ENCODE peak calls at places on chromosomes 16 and 17, in seven cellular contexts. One of them, this sample, is unnamed.

GRCh38 chr16:4314532-4315184 is 1.2 kb upstream of the GLIS2 start:
- DNase-seq in AG04450: no peak
- DNase-seq in fibroblast of lung: peak; percentile 52
- DNase-seq in uterus: no peak
- DNase-seq in HCT116: peak; percentile 70
- DNase-seq in CD4-positive, CD25-positive, alpha-beta regulatory T cell: peak; percentile 50
- DNase-seq in thoracic aorta: no peak
- DNase-seq in this sample: no peak

GRCh38 chr16:87527055-87527724 is 34.4 kb upstream of the ZCCHC14 start:
- DNase-seq in uterus: no peak
- DNase-seq in HCT116: no peak
- DNase-seq in AG04450: no peak
- DNase-seq in CD4-positive, CD25-positive, alpha-beta regulatory T cell: no peak
- DNase-seq in thoracic aorta: no peak
- DNase-seq in fibroblast of lung: no peak
- DNase-seq in this sample: no peak

GRCh38 chr17:34764716-34765115 is 185.3 kb downstream of the TMEM132E start:
- DNase-seq in HCT116: no peak
- DNase-seq in AG04450: no peak
- DNase-seq in fibroblast of lung: no peak
- DNase-seq in CD4-positive, CD25-positive, alpha-beta regulatory T cell: no peak
- DNase-seq in thoracic aorta: no peak
- DNase-seq in uterus: no peak
- DNase-seq in this sample: no peak

GRCh38 chr16:51898872-51899271 is 648.1 kb downstream of the TOX3 start:
- DNase-seq in thoracic aorta: no peak
- DNase-seq in uterus: no peak
- DNase-seq in fibroblast of lung: no peak
- DNase-seq in CD4-positive, CD25-positive, alpha-beta regulatory T cell: no peak
- DNase-seq in HCT116: no peak
- DNase-seq in AG04450: no peak
- DNase-seq in this sample: no peak

GRCh38 chr16:75273054-75273925 is 21.9 kb upstream of the BCAR1 start:
- DNase-seq in HCT116: no peak
- DNase-seq in uterus: no peak
- DNase-seq in thoracic aorta: no peak
- DNase-seq in AG04450: no peak
- DNase-seq in CD4-positive, CD25-positive, alpha-beta regulatory T cell: no peak
- DNase-seq in fibroblast of lung: peak; percentile 31
- DNase-seq in this sample: no peak

GRCh38 chr16:58197314-58198012 is 443 bp downstream of the CSNK2A2 start:
- DNase-seq in AG04450: no peak
- DNase-seq in uterus: no peak
- DNase-seq in thoracic aorta: no peak
- DNase-seq in fibroblast of lung: no peak
- DNase-seq in HCT116: no peak
- DNase-seq in CD4-positive, CD25-positive, alpha-beta regulatory T cell: no peak
- DNase-seq in this sample: no peak

GRCh38 chr16:80682435-80683070 is 121.8 kb downstream of the CDYL2 start:
- DNase-seq in fibroblast of lung: peak; percentile 83
- DNase-seq in HCT116: no peak
- DNase-seq in thoracic aorta: no peak
- DNase-seq in AG04450: peak; percentile 82
- DNase-seq in uterus: no peak
- DNase-seq in CD4-positive, CD25-positive, alpha-beta regulatory T cell: no peak
- DNase-seq in this sample: no peak

GRCh38 chr17:16991349-16992009 is 19.6 kb upstream of the TNFRSF13B start:
- DNase-seq in CD4-positive, CD25-positive, alpha-beta regulatory T cell: peak; percentile 82
- DNase-seq in AG04450: peak; percentile 11
- DNase-seq in fibroblast of lung: peak; percentile 59
- DNase-seq in uterus: peak; percentile 63
- DNase-seq in thoracic aorta: no peak
- DNase-seq in HCT116: peak; percentile 57
- DNase-seq in this sample: no peak

GRCh38 chr17:79034931-79035485 is 11.0 kb downstream of the C1QTNF1 start:
- DNase-seq in CD4-positive, CD25-positive, alpha-beta regulatory T cell: no peak
- DNase-seq in fibroblast of lung: no peak
- DNase-seq in uterus: peak; percentile 3
- DNase-seq in HCT116: no peak
- DNase-seq in thoracic aorta: no peak
- DNase-seq in AG04450: no peak
- DNase-seq in this sample: no peak

GRCh38 chr17:79036609-79037008 is 12.6 kb downstream of the C1QTNF1 start:
- DNase-seq in AG04450: peak; percentile 78
- DNase-seq in fibroblast of lung: peak; percentile 92
- DNase-seq in CD4-positive, CD25-positive, alpha-beta regulatory T cell: no peak
- DNase-seq in uterus: peak; percentile 8
- DNase-seq in thoracic aorta: no peak
- DNase-seq in HCT116: no peak
- DNase-seq in this sample: no peak

GRCh38 chr17:79033741-79034501 is 10.0 kb downstream of the C1QTNF1 start:
- DNase-seq in AG04450: no peak
- DNase-seq in HCT116: no peak
- DNase-seq in fibroblast of lung: peak; percentile 56
- DNase-seq in CD4-positive, CD25-positive, alpha-beta regulatory T cell: no peak
- DNase-seq in uterus: peak; percentile 29
- DNase-seq in thoracic aorta: no peak
- DNase-seq in this sample: no peak

GRCh38 chr17:79035686-79036085 is 11.7 kb downstream of the C1QTNF1 start:
- DNase-seq in CD4-positive, CD25-positive, alpha-beta regulatory T cell: no peak
- DNase-seq in fibroblast of lung: no peak
- DNase-seq in AG04450: no peak
- DNase-seq in thoracic aorta: no peak
- DNase-seq in HCT116: no peak
- DNase-seq in uterus: no peak
- DNase-seq in this sample: no peak

DNA sequence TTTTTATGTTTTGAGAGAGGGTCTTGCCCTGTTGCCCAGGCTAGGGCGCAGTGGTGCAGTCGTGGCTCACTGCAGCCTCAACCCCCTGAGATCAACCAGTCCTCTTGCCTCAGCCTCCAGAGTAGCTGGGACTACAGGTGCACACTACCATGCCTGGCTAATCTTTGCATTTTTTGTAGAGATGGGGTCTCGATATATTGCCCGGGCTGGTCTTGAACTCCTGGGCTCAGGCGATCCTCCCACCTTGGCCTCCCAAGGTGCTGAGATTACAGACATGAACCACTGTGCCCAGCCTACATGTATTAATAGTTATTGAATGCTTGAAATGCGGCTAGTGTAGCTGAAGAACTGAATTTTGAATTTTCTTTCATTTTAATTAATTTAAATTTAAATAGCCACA is 12.2 kb downstream of the C1QTNF1 start:
- DNase-seq in uterus: no peak
- DNase-seq in fibroblast of lung: no peak
- DNase-seq in AG04450: no peak
- DNase-seq in HCT116: no peak
- DNase-seq in CD4-positive, CD25-positive, alpha-beta regulatory T cell: no peak
- DNase-seq in thoracic aorta: no peak
- DNase-seq in this sample: no peak
- H3K27ac ChIP-seq in uterus: no peak overlapping the region
- H3K27ac ChIP-seq in fibroblast of lung: peak overlapping the region; percentile 13
- H3K27ac ChIP-seq in AG04450: peak overlapping the region; percentile 49
- H3K27ac ChIP-seq in HCT116: no peak overlapping the region
- H3K27ac ChIP-seq in CD4-positive, CD25-positive, alpha-beta regulatory T cell: no peak overlapping the region
- H3K27ac ChIP-seq in thoracic aorta: peak overlapping the region; percentile 54
- H3K27ac ChIP-seq in this sample: no peak overlapping the region

GRCh38 chr17:27343294-27343693 is 49.4 kb downstream of the WSB1 start:
- DNase-seq in AG04450: no peak
- DNase-seq in CD4-positive, CD25-positive, alpha-beta regulatory T cell: no peak
- DNase-seq in thoracic aorta: no peak
- DNase-seq in fibroblast of lung: no peak
- DNase-seq in HCT116: no peak
- DNase-seq in uterus: no peak
- DNase-seq in this sample: no peak

GRCh38 chr17:27346228-27346899 is 52.5 kb downstream of the WSB1 start:
- DNase-seq in CD4-positive, CD25-positive, alpha-beta regulatory T cell: no peak
- DNase-seq in AG04450: no peak
- DNase-seq in fibroblast of lung: no peak
- DNase-seq in thoracic aorta: no peak
- DNase-seq in uterus: no peak
- DNase-seq in HCT116: no peak
- DNase-seq in this sample: no peak

GRCh38 chr17:27343972-27344607 is 50.2 kb downstream of the WSB1 start:
- DNase-seq in HCT116: no peak
- DNase-seq in thoracic aorta: no peak
- DNase-seq in CD4-positive, CD25-positive, alpha-beta regulatory T cell: no peak
- DNase-seq in uterus: no peak
- DNase-seq in fibroblast of lung: no peak
- DNase-seq in AG04450: no peak
- DNase-seq in this sample: peak; percentile 49

GRCh38 chr17:27348196-27348595 is 54.3 kb downstream of the WSB1 start:
- DNase-seq in AG04450: no peak
- DNase-seq in CD4-positive, CD25-positive, alpha-beta regulatory T cell: no peak
- DNase-seq in uterus: no peak
- DNase-seq in HCT116: no peak
- DNase-seq in fibroblast of lung: no peak
- DNase-seq in thoracic aorta: no peak
- DNase-seq in this sample: no peak

DNA sequence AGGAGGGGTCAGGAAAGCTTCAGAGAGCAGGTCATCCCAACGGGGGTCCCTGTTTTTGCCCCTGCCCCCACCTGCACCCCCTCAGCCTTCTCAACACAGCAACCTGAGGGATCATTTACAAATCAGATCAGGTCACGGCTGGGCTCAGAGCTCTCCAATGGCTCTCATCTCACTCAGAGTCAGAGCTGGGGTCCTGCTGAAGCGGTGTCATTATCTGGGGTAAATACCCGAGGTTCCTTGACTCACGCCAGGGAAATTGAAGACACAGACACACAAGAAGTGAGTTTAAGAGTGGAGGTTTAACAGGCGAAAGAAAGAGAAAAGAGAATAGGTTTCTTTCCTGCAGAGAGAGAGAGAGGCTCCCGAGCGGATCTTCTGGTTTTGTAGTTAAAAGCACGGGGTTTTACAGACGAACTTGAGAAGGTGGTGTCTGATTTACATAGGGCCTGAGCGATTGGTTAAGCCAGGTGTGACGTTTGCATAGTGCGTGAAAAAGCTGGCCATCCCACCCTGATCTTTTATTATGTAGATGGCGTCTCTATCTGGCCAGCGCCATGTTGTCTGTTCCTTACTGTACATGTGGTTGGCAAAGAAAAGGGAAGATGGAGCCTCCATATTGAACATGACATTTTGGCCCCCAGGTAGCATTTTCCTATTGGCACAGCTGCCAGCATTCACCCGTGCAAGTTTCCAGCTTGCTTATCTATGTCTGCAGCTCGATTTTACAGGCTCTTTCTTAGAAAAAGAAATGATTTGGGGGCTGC is 51.4 kb downstream of the WSB1 start:
- DNase-seq in uterus: no peak
- DNase-seq in CD4-positive, CD25-positive, alpha-beta regulatory T cell: peak; percentile 24
- DNase-seq in fibroblast of lung: peak; percentile 56
- DNase-seq in HCT116: no peak
- DNase-seq in thoracic aorta: no peak
- DNase-seq in AG04450: no peak
- DNase-seq in this sample: no peak
- H3K27ac ChIP-seq in uterus: peak overlapping the region; percentile 20
- H3K27ac ChIP-seq in CD4-positive, CD25-positive, alpha-beta regulatory T cell: no peak overlapping the region
- H3K27ac ChIP-seq in fibroblast of lung: no peak overlapping the region
- H3K27ac ChIP-seq in HCT116: no peak overlapping the region
- H3K27ac ChIP-seq in thoracic aorta: no peak overlapping the region
- H3K27ac ChIP-seq in AG04450: no peak overlapping the region
- H3K27ac ChIP-seq in this sample: no peak overlapping the region

GRCh38 chr17:81046770-81047359 is 11.9 kb downstream of the BAIAP2 start:
- DNase-seq in thoracic aorta: no peak
- DNase-seq in CD4-positive, CD25-positive, alpha-beta regulatory T cell: no peak
- DNase-seq in fibroblast of lung: no peak
- DNase-seq in uterus: no peak
- DNase-seq in HCT116: no peak
- DNase-seq in AG04450: no peak
- DNase-seq in this sample: no peak

GRCh38 chr17:81046131-81046769 is 11.3 kb downstream of the BAIAP2 start:
- DNase-seq in CD4-positive, CD25-positive, alpha-beta regulatory T cell: no peak
- DNase-seq in thoracic aorta: no peak
- DNase-seq in AG04450: no peak
- DNase-seq in uterus: no peak
- DNase-seq in HCT116: no peak
- DNase-seq in fibroblast of lung: no peak
- DNase-seq in this sample: no peak

GRCh38 chr17:81044428-81044763 is 9.4 kb downstream of the BAIAP2 start:
- DNase-seq in HCT116: no peak
- DNase-seq in uterus: no peak
- DNase-seq in AG04450: no peak
- DNase-seq in fibroblast of lung: no peak
- DNase-seq in thoracic aorta: no peak
- DNase-seq in CD4-positive, CD25-positive, alpha-beta regulatory T cell: no peak
- DNase-seq in this sample: no peak

GRCh38 chr17:81044764-81045589 is 10.0 kb downstream of the BAIAP2 start:
- DNase-seq in AG04450: no peak
- DNase-seq in fibroblast of lung: peak; percentile 61
- DNase-seq in thoracic aorta: no peak
- DNase-seq in uterus: peak; percentile 79
- DNase-seq in CD4-positive, CD25-positive, alpha-beta regulatory T cell: no peak
- DNase-seq in HCT116: no peak
- DNase-seq in this sample: no peak

GRCh38 chr17:81045590-81046095 is 10.7 kb downstream of the BAIAP2 start:
- DNase-seq in uterus: no peak
- DNase-seq in CD4-positive, CD25-positive, alpha-beta regulatory T cell: no peak
- DNase-seq in HCT116: no peak
- DNase-seq in fibroblast of lung: no peak
- DNase-seq in thoracic aorta: no peak
- DNase-seq in AG04450: no peak
- DNase-seq in this sample: no peak
- H3K27ac ChIP-seq in uterus: peak overlapping the region; percentile 60
- H3K27ac ChIP-seq in CD4-positive, CD25-positive, alpha-beta regulatory T cell: no peak overlapping the region
- H3K27ac ChIP-seq in HCT116: peak overlapping the region; percentile 94
- H3K27ac ChIP-seq in fibroblast of lung: no peak overlapping the region
- H3K27ac ChIP-seq in thoracic aorta: no peak overlapping the region
- H3K27ac ChIP-seq in AG04450: no peak overlapping the region
- H3K27ac ChIP-seq in this sample: no peak overlapping the region

GRCh38 chr17:44602390-44602789 is 45.1 kb downstream of the FZD2 start:
- DNase-seq in AG04450: no peak
- DNase-seq in uterus: no peak
- DNase-seq in thoracic aorta: no peak
- DNase-seq in fibroblast of lung: no peak
- DNase-seq in HCT116: no peak
- DNase-seq in CD4-positive, CD25-positive, alpha-beta regulatory T cell: no peak
- DNase-seq in this sample: no peak

GRCh38 chr17:44601574-44602372 is 44.5 kb downstream of the FZD2 start:
- DNase-seq in CD4-positive, CD25-positive, alpha-beta regulatory T cell: no peak
- DNase-seq in AG04450: no peak
- DNase-seq in uterus: no peak
- DNase-seq in HCT116: no peak
- DNase-seq in thoracic aorta: no peak
- DNase-seq in fibroblast of lung: peak; percentile 35
- DNase-seq in this sample: no peak

GRCh38 chr17:44598329-44598728 is 41.0 kb downstream of the FZD2 start:
- DNase-seq in CD4-positive, CD25-positive, alpha-beta regulatory T cell: no peak
- DNase-seq in thoracic aorta: no peak
- DNase-seq in fibroblast of lung: no peak
- DNase-seq in AG04450: no peak
- DNase-seq in uterus: no peak
- DNase-seq in HCT116: no peak
- DNase-seq in this sample: no peak

GRCh38 chr17:44598932-44599297 is 41.6 kb downstream of the FZD2 start:
- DNase-seq in fibroblast of lung: no peak
- DNase-seq in uterus: no peak
- DNase-seq in AG04450: no peak
- DNase-seq in thoracic aorta: no peak
- DNase-seq in CD4-positive, CD25-positive, alpha-beta regulatory T cell: no peak
- DNase-seq in HCT116: no peak
- DNase-seq in this sample: no peak

DNA sequence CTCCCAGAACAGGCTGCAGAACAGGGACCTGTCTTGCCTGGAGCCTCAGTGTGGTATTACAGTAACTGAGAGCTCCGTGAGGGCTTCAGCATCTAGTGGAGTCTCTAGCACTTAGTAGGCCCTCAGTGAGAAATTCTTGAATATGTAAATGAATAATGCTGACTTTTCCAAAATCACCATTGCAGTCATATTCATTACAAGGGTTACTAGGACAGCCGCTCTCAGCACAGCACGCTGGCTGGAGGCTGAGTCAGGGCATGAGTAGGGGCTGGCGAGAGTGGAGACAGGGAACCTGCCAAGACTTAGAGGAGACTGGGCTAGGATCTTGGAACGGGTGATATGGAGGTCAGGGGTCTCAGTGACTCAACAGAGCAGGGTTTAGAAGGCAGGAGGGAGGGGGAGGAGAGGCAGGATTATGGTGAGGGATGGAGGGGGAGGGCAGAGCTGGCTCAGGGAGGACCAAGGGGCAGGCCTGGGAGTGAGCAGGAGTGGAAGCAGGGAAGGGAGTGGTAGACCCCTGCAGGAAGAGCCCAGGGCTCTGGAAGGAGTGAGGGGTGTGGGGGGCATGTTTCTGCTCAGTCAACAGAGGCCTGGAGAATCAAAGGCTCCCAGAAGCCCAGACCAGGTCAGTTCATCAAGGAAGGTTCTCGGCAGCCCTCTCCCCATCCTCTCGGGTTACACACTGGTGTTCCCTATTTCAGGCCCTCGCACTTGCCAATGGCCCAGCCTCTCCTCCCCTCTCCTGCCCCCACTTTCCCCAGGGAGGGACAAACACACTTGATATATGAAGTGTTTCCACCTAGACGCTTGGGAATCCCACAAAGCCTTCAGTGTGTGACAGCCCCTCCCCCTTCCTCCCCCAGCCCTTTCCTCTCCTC is 42.3 kb downstream of the FZD2 start:
- DNase-seq in fibroblast of lung: peak; percentile 100
- DNase-seq in CD4-positive, CD25-positive, alpha-beta regulatory T cell: no peak
- DNase-seq in HCT116: no peak
- DNase-seq in thoracic aorta: peak; percentile 78
- DNase-seq in uterus: peak; percentile 85
- DNase-seq in AG04450: peak; percentile 89
- DNase-seq in this sample: no peak
- H3K27ac ChIP-seq in fibroblast of lung: peak overlapping the region; percentile 61
- H3K27ac ChIP-seq in CD4-positive, CD25-positive, alpha-beta regulatory T cell: no peak overlapping the region
- H3K27ac ChIP-seq in HCT116: no peak overlapping the region
- H3K27ac ChIP-seq in thoracic aorta: peak overlapping the region; percentile 61
- H3K27ac ChIP-seq in uterus: peak overlapping the region; percentile 64
- H3K27ac ChIP-seq in AG04450: peak overlapping the region; percentile 70
- H3K27ac ChIP-seq in this sample: no peak overlapping the region

This sample was measured in HL-60.